ENCODE peak calls at places on chromosome 13, in five cellular contexts. H, T, V, K and C are unnamed samples.

GRCh38 chr13:42803563-42804212 is 22.3 kb downstream of the FAM216B start:
- DNase-seq in T (no peak), V (no peak), K (no peak), H (no peak), C (no peak)

GRCh38 chr13:112692104-112692503 is 2.3 kb downstream of the ATP11A start:
- DNase-seq in V (no peak), H (no peak), T (peak), K (no peak), C (no peak)

GRCh38 chr13:29182216-29182615 is 362.1 kb downstream of the MTUS2 start:
- DNase-seq in T (no peak), H (no peak), K (no peak), V (no peak), C (no peak)

GRCh38 chr13:100895656-100896055 is 221.1 kb upstream of the TMTC4 start:
- DNase-seq in K (no peak), V (no peak), T (no peak), H (no peak), C (no peak)

GRCh38 chr13:35704331-35704730 is 227.8 kb upstream of the MAB21L1 start:
- DNase-seq in V (no peak), H (no peak), K (no peak), T (no peak), C (no peak)

GRCh38 chr13:53343345-53343744 is 314.7 kb downstream of the OLFM4 start:
- DNase-seq in K (no peak), T (no peak), H (no peak), V (no peak), C (no peak)

GRCh38 chr13:73579574-73580274 is 520.9 kb downstream of the KLF5 start:
- DNase-seq in H (no peak), K (no peak), T (no peak), V (no peak), C (no peak)

GRCh38 chr13:39037410-39037879 is 444 bp downstream of the PROSER1 start:
- DNase-seq in K (no peak), V (no peak), H (no peak), T (no peak), C (no peak)

GRCh38 chr13:66410314-66410713 is 819.8 kb downstream of the PCDH9 start:
- DNase-seq in V (no peak), T (no peak), H (no peak), K (no peak), C (no peak)

GRCh38 chr13:47081850-47082249 is 185.0 kb upstream of the HTR2A start:
- DNase-seq in H (no peak), T (no peak), K (no peak), V (no peak), C (no peak)

GRCh38 chr13:77207943-77208342 is 119.0 kb downstream of the MYCBP2 start:
- DNase-seq in H (no peak), V (no peak), K (no peak), T (no peak), C (no peak)

GRCh38 chr13:109704771-109705628 is 81.4 kb downstream of the IRS2 start:
- DNase-seq in H (no peak), V (no peak), T (no peak), K (peak), C (peak)
- H3K27ac ChIP-seq in H (no peak), V (no peak), T (no peak), K (peak), C (peak)

DNA sequence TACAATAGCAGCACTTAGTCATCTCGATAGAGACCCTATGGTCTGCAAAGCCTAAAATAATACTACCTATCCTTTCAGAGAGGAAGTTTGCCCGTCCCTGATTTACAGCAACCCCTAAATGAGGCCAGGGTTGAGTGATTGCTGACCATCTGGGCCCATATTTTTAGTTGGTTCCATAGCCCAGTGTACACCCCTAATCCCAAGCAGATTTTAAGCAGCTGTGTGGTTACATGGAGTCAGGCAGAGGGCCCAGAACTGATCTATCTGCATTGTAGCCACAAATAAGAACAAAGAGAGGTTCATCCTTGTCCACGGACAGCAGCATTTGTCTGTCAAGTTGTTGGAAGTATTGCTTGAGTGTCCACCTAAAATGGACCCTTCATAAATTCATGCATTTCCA is 148.2 kb downstream of the DCT start:
- DNase-seq in K (no peak), V (no peak), H (no peak), T (no peak), C (no peak)
- H3K4me3 ChIP-seq in K (no peak), V (no peak), H (no peak), T (no peak), C (no peak)

DNA sequence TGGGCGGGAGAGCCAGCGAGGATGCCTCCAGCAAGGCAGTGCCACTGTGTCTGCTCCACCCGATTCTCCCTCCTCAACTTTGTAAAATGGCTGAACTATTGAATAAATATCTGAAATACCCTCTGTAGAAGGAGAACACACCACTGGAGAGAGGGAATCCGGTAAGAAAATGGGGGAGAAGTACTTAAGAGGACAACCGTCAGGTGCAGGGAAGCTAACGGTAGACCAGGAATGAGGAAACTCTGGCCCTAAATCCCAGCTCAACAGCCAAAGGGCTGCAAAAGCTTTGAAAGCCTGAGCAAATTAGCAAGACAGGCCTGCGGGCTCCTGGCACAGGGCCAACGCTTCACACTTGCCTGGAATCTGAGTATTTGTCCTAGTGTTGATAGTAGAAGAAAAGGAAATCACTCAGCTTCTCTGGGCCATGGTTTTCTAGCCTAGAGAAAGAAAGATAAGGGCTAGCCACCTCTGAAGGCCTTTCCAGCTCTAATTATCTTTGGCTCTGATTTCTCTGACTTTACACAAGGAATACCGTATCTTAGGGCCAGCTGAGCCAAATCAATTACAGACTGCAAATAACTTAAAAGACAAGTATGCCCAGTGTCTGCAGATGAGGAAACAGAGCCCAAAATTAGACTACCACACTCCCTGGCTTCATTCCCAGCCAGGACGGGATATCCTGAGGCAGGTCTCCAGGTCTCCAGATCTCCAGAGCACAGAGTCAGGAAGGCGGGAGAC is 69.7 kb downstream of the STK24 start:
- DNase-seq in T (peak), V (peak), H (no peak), K (no peak), C (peak)
- H3K27ac ChIP-seq in T (no peak), V (no peak), H (no peak), K (peak), C (peak)

GRCh38 chr13:85501616-85502015 is 297.6 kb downstream of the SLITRK6 start:
- DNase-seq in V (no peak), T (no peak), K (no peak), H (no peak), C (no peak)
- H3K4me3 ChIP-seq in V (no peak), T (no peak), K (no peak), H (no peak), C (no peak)

GRCh38 chr13:99326012-99326411 is 18.8 kb upstream of the GPR183 start:
- DNase-seq in T (no peak), H (no peak), K (no peak), V (no peak), C (no peak)

GRCh38 chr13:99322297-99323103 is 15.3 kb upstream of the GPR183 start:
- DNase-seq in K (no peak), H (peak), V (no peak), T (no peak), C (no peak)

GRCh38 chr13:99321709-99322108 is 14.5 kb upstream of the GPR183 start:
- DNase-seq in T (no peak), K (no peak), V (no peak), H (no peak), C (no peak)

GRCh38 chr13:99320693-99321481 is 13.7 kb upstream of the GPR183 start:
- DNase-seq in H (peak), K (no peak), T (no peak), V (no peak), C (no peak)

DNA sequence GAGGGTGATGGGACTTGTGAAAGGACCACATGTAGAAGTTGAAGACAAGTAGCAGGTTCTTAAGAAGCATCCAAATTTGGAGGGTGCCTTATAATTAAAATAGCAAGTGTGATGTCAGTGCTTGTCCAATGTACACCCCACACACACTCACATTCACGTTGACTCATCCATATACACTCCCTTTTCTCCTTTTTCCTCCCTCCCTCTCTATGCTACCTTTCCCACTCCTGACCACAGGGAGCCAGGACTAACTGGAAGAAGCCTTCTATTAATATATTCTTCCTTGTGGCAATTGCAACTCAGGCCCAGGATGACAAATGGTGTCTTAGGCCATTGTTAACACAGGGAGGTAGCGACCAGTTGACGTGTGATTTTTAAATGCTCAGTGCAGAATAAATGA is 16.3 kb upstream of the GPR183 start:
- DNase-seq in H (no peak), T (no peak), V (no peak), K (no peak), C (no peak)
- H3K27ac ChIP-seq in H (peak), T (no peak), V (no peak), K (no peak), C (no peak)

DNA sequence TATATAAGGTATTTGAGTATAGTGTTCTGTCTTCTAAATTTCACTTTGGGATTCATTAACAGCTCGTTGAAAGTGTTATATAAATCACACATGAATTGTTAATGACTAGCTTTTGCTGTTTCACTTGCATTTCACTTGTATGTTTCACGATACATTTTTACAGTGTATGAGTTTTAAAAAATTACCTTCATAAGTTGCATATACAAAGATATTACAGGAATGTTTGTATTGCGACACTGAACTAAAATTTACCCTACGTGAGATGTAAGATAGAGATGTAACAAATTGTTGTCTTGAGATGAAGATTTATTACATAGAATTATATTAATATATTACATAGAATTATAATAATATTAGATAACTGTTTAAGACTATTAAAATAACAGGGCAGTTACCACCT is 1.5 kb downstream of the CDC16 start:
- DNase-seq in H (no peak), T (no peak), V (no peak), K (no peak), C (no peak)
- H3K4me3 ChIP-seq in H (peak), T (no peak), V (no peak), K (peak), C (peak)